ENCODE peak calls at places on chromosome 22, in four cellular contexts. I is K562, D is fibroblast of lung, G is MM.1S. P is an unnamed sample.
A peak's percentile ranks its signal among the peaks of the same experiment; 100 is the strongest.

GRCh38 chr22:47228767-47229166 is 466.3 kb downstream of the TBC1D22A start:
- DNase-seq in G (no peak), D (no peak), I (no peak), P (no peak)

GRCh38 chr22:19994851-19995610 is 21.6 kb downstream of the ARVCF start:
- DNase-seq in G (no peak), I (peak; percentile 28), D (peak; percentile 78), P (no peak)

GRCh38 chr22:19120829-19121630 is 1.2 kb downstream of the DGCR2 start:
- DNase-seq in I (peak; percentile 74), G (no peak), D (peak; percentile 67), P (peak; percentile 60)

GRCh38 chr22:19346677-19347265 is 55.3 kb upstream of the CLTCL1 start:
- DNase-seq in D (no peak), I (no peak), G (no peak), P (no peak)

GRCh38 chr22:44399906-44400762 is 87.4 kb upstream of the SHISAL1 start:
- DNase-seq in I (no peak), D (no peak), G (no peak), P (no peak)

GRCh38 chr22:48898524-48899377 is 928.9 kb downstream of the BRD1 start:
- DNase-seq in I (no peak), G (no peak), D (no peak), P (no peak)

GRCh38 chr22:39926175-39927152 is 25.6 kb downstream of the GRAP2 start:
- DNase-seq in G (no peak), I (no peak), D (no peak), P (no peak)

GRCh38 chr22:46894081-46894671 is 131.7 kb downstream of the TBC1D22A start:
- DNase-seq in I (no peak), G (no peak), D (no peak), P (no peak)

GRCh38 chr22:28410050-28410816 is 269.4 kb downstream of the TTC28 start:
- DNase-seq in D (peak; percentile 84), G (no peak), I (peak; percentile 4), P (peak; percentile 24)

DNA sequence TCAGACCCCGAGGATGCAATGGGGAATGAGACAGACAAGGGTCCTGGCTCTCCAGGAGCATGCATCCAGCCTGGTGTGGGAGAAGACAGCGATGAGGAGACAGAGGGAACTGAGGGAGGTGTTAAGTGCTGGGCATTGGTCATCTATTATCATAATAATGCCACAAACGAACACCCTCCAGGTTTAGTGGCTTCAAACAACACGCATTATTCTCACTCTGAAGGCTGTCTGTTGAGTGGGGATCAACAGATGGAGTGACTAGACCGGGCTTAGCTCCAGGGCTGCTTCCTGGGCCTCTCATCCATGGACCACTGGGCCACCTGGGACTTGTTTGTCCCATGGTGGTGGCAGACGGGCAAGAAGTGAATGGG is 48.6 kb downstream of the MCM5 start:
- DNase-seq in I (no peak), G (no peak), D (no peak), P (no peak)
- H3K27ac ChIP-seq in I (no peak overlapping the region), G (peak overlapping the region; percentile 73), D (no peak overlapping the region), P (no peak overlapping the region)

DNA sequence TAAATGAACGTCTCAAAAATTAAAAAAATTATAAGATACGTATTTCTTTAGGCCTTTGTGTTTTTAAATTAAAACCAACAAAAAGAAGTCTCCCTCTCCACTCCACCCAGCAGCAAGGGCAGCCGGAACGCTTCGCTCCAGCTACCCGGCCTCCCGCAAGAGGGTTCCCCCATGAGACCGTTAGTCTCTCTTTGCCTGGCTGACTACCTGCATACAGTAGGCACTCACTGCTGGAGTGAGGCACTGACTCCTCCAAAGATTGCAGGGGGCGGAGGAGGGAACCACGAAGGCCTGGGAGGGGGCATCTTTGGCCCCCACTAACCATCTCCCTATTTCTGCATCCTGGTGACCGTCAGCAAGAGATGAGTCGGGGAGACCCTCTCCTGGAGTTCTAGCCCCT is 10.1 kb downstream of the CBX6 start:
- DNase-seq in D (no peak), I (no peak), G (no peak), P (no peak)
- H4K20me1 ChIP-seq in D (no peaks in the 10 kb centered on the region), I (no peaks in the 10 kb centered on the region), G (peaks cover 18% of the 10 kb centered on the region), P (peaks cover 17% of the 10 kb centered on the region)

DNA sequence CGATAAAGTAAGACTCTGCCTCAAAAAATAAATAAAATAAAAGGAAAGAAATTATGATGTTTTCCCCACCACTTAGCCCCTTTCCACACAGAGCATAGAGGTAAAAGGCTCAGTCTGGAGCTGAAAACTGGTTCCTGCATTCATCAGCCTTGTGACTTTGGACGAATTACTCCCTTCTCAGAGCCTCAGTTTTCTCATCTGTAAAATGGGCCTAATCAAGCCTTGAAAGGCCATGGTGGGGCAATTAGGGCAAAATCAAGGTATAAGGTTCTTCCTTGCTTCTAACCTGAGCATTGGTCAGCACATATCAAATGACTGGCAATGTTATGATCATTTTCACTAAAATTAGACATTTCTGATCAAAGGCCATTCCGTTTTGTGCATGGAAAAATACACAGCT is 417.7 kb downstream of the MN1 start:
- DNase-seq in G (no peak), D (no peak), I (no peak), P (no peak)
- H3K27me3 ChIP-seq in G (peaks cover 94% of the 10 kb centered on the region), D (peaks cover 10% of the 10 kb centered on the region), I (peaks cover 3% of the 10 kb centered on the region), P (no peaks in the 10 kb centered on the region)

GRCh38 chr22:41517172-41518047 is 26.9 kb downstream of the POLR3H start:
- DNase-seq in D (no peak), I (peak; percentile 46), G (no peak), P (peak; percentile 83)

GRCh38 chr22:41513391-41513790 is 30.9 kb downstream of the POLR3H start:
- DNase-seq in G (no peak), D (no peak), I (no peak), P (no peak)

GRCh38 chr22:41521166-41521565 is 23.1 kb downstream of the POLR3H start:
- DNase-seq in D (no peak), I (no peak), G (no peak), P (no peak)

GRCh38 chr22:41516462-41516861 is 27.8 kb downstream of the POLR3H start:
- DNase-seq in I (no peak), G (no peak), D (no peak), P (peak; percentile 37)

DNA sequence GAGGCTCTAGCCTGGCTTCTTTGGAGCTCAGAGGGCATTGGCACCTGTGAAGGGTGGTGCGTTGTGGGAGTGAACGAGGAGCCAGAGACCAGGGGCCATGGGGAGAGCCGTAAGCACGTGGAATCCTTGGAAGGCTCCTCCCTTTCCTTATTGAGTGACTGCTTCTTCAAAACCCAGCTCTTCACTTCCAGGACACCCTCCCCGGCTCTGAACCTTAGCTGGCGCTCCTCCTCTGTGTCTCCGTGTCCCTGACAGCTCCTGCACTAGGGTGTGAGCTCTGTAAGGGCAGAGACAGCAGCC is 26.3 kb downstream of the POLR3H start:
- DNase-seq in I (no peak), D (no peak), G (no peak), P (no peak)
- H3K27ac ChIP-seq in I (no peak overlapping the region), D (no peak overlapping the region), G (no peak overlapping the region), P (no peak overlapping the region)

GRCh38 chr22:29914165-29914564 is 31.2 kb downstream of the MTMR3 start:
- DNase-seq in D (peak; percentile 90), I (no peak), G (no peak), P (peak; percentile 55)

GRCh38 chr22:29912605-29913398 is 29.8 kb downstream of the MTMR3 start:
- DNase-seq in D (peak; percentile 97), G (no peak), I (no peak), P (no peak)

GRCh38 chr22:29917052-29917902 is 34.3 kb downstream of the MTMR3 start:
- DNase-seq in G (no peak), I (no peak), D (peak; percentile 9), P (peak; percentile 21)

GRCh38 chr22:29916007-29916544 is 33.1 kb downstream of the MTMR3 start:
- DNase-seq in D (no peak), I (no peak), G (no peak), P (no peak)

DNA sequence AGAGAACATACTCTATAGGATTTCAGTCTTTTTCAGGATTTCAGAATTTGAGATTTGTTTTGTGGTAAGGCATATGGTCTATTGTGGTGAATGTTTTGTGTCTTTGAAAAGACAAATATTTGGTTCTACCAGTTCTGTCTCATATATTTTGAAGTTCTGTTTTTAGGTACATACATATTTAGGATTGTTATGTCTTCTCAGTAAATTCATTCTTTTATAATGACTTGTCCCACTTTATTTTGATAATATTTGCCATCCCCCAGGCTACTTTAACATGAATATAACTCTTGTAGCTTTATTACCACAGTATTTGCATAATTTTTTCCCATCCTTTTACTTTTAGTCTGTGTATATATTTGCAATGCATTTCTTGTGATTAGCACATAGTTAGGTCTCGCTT is 32.0 kb downstream of the MTMR3 start:
- DNase-seq in I (no peak), G (no peak), D (peak; percentile 22), P (no peak)
- H4K20me1 ChIP-seq in I (no peaks in the 10 kb centered on the region), G (peaks cover 12% of the 10 kb centered on the region), D (peaks cover 1% of the 10 kb centered on the region), P (peaks cover 3% of the 10 kb centered on the region)

GRCh38 chr22:22374163-22374562 is 129.6 kb downstream of the VPREB1 start:
- DNase-seq in G (no peak), D (no peak), I (no peak), P (no peak)

GRCh38 chr22:22375586-22376351 is 131.2 kb downstream of the VPREB1 start:
- DNase-seq in G (peak; percentile 80), D (no peak), I (no peak), P (no peak)

GRCh38 chr22:22372063-22372462 is 127.5 kb downstream of the VPREB1 start:
- DNase-seq in G (no peak), I (no peak), D (no peak), P (no peak)

GRCh38 chr22:22376352-22376706 is 131.7 kb downstream of the VPREB1 start:
- DNase-seq in G (no peak), I (no peak), D (no peak), P (no peak)

GRCh38 chr22:22374579-22374978 is 130.0 kb downstream of the VPREB1 start:
- DNase-seq in I (no peak), G (no peak), D (no peak), P (no peak)
- H3K27me3 ChIP-seq in I (peaks cover 2% of the 10 kb centered on the region), G (no peaks in the 10 kb centered on the region), D (peaks cover 4% of the 10 kb centered on the region), P (peaks cover 100% of the 10 kb centered on the region)